ENCODE peak calls at places on chromosomes 11 and 22, in seven cellular contexts. C is mammary epithelial cell, B is PC-9, M is mesendoderm, N is MG63, V is fibroblast of lung, O is SJSA1. J is an unnamed sample.

GRCh38 chr11:64304316-64305072 is 830 bp upstream of the ESRRA start:
- DNase-seq in C (peak; percentile 81), B (peak; percentile 81), M (peak; percentile 96), N (peak; percentile 89), V (peak; percentile 90), O (peak; percentile 95), J (peak; percentile 95)

GRCh38 chr11:119481021-119481666 is 58.2 kb upstream of the THY1 start:
- DNase-seq in C (peak; percentile 78), B (peak; percentile 90), M (peak; percentile 84), N (peak; percentile 90), V (peak; percentile 95), O (peak; percentile 64), J (peak; percentile 97)

GRCh38 chr22:42895087-42895486 is 38.0 kb upstream of the ARFGAP3 start:
- DNase-seq in C (no peak), B (no peak), M (no peak), N (no peak), V (no peak), O (no peak), J (no peak)

GRCh38 chr11:118883368-118884071 is at the start of gene CXCR5:
- DNase-seq in C (no peak), B (no peak), M (peak; percentile 80), N (no peak), V (no peak), O (no peak), J (peak; percentile 52)

GRCh38 chr11:67265633-67266423 is 445 bp upstream of the GRK2 start:
- DNase-seq in C (peak; percentile 46), B (no peak), M (peak; percentile 60), N (peak; percentile 70), V (peak; percentile 52), O (peak; percentile 78), J (peak; percentile 98)

GRCh38 chr22:26479792-26480610 is 3.6 kb downstream of the HPS4 start:
- DNase-seq in C (no peak), B (no peak), M (no peak), N (no peak), V (no peak), O (no peak), J (no peak)

GRCh38 chr22:24500251-24500820 is 5.2 kb downstream of the UPB1 start:
- DNase-seq in C (no peak), B (no peak), M (no peak), N (no peak), V (no peak), O (no peak), J (peak; percentile 61)

GRCh38 chr11:88538088-88538487 is 200.6 kb upstream of the CTSC start:
- DNase-seq in C (peak; percentile 76), B (peak; percentile 89), M (no peak), N (no peak), V (peak; percentile 42), O (no peak), J (no peak)

GRCh38 chr11:61733120-61733978 is 19.1 kb upstream of the MYRF start:
- DNase-seq in C (peak; percentile 70), B (peak; percentile 71), M (peak; percentile 78), N (peak; percentile 74), V (peak; percentile 84), O (peak; percentile 69), J (peak; percentile 98)

GRCh38 chr11:96863520-96863919 is 473.7 kb downstream of the JRKL start:
- DNase-seq in C (no peak), B (no peak), M (no peak), N (peak; percentile 68), V (no peak), O (no peak), J (no peak)

GRCh38 chr22:48940266-48940987 is 887.2 kb downstream of the BRD1 start:
- DNase-seq in C (no peak), B (no peak), M (no peak), N (no peak), V (no peak), O (no peak), J (peak; percentile 30)

GRCh38 chr11:75259711-75260110 is 19.1 kb downstream of the TPBGL start:
- DNase-seq in C (no peak), B (no peak), M (no peak), N (no peak), V (no peak), O (no peak), J (no peak)

GRCh38 chr22:41939981-41940852 is 6.7 kb downstream of the CENPM start:
- DNase-seq in C (no peak), B (peak; percentile 45), M (no peak), N (no peak), V (no peak), O (no peak), J (peak; percentile 66)

GRCh38 chr11:75946531-75947530 is 131.8 kb downstream of the UVRAG start:
- DNase-seq in C (peak; percentile 28), B (peak; percentile 56), M (peak; percentile 11), N (no peak), V (peak; percentile 81), O (no peak), J (no peak)

GRCh38 chr22:32622004-32622761 is 147.6 kb downstream of the FBXO7 start:
- DNase-seq in C (no peak), B (no peak), M (peak; percentile 91), N (no peak), V (peak; percentile 99), O (peak; percentile 82), J (peak; percentile 78)

GRCh38 chr11:77322926-77323590 is 21.6 kb upstream of the GDPD4 start:
- DNase-seq in C (no peak), B (no peak), M (no peak), N (no peak), V (no peak), O (no peak), J (no peak)

GRCh38 chr22:38863531-38864131 is 8.4 kb downstream of the CBX6 start:
- DNase-seq in C (no peak), B (no peak), M (no peak), N (no peak), V (no peak), O (no peak), J (peak; percentile 53)

GRCh38 chr22:37206118-37206840 is 6.0 kb downstream of the SSTR3 start:
- DNase-seq in C (no peak), B (no peak), M (no peak), N (no peak), V (no peak), O (no peak), J (no peak)

GRCh38 chr11:128587415-128587814 is at the start of gene ETS1:
- DNase-seq in C (peak; percentile 36), B (no peak), M (peak; percentile 81), N (peak; percentile 42), V (peak; percentile 27), O (no peak), J (no peak)

GRCh38 chr11:86041975-86042378 is 26.9 kb downstream of the PICALM start:
- DNase-seq in C (peak; percentile 76), B (peak; percentile 79), M (peak; percentile 93), N (peak; percentile 63), V (peak; percentile 93), O (peak; percentile 83), J (peak; percentile 66)

GRCh38 chr11:128407962-128408361 is 179.4 kb downstream of the ETS1 start:
- DNase-seq in C (peak; percentile 65), B (peak; percentile 91), M (peak; percentile 41), N (peak; percentile 41), V (peak; percentile 87), O (peak; percentile 39), J (no peak)

GRCh38 chr11:96168623-96169022 is 174.4 kb downstream of the MAML2 start:
- DNase-seq in C (peak; percentile 83), B (peak; percentile 95), M (peak; percentile 29), N (peak; percentile 68), V (peak; percentile 97), O (peak; percentile 44), J (no peak)

GRCh38 chr11:72456651-72457050 is 22.3 kb upstream of the CLPB start:
- DNase-seq in C (no peak), B (no peak), M (no peak), N (no peak), V (no peak), O (no peak), J (no peak)
- H3K4me3 ChIP-seq in C (no peak overlapping the region), B (no peak overlapping the region), M (no peak overlapping the region), N (no peak overlapping the region), V (no peak overlapping the region), O (no peak overlapping the region), J (no peak overlapping the region)

GRCh38 chr11:69639843-69640242 is 1.1 kb upstream of the CCND1 start:
- DNase-seq in C (no peak), B (no peak), M (no peak), N (no peak), V (no peak), O (no peak), J (no peak)

GRCh38 chr11:69637601-69637955 is 3.4 kb upstream of the CCND1 start:
- DNase-seq in C (no peak), B (peak; percentile 33), M (no peak), N (no peak), V (no peak), O (no peak), J (peak; percentile 85)

GRCh38 chr11:69640260-69640994 is 529 bp upstream of the CCND1 start:
- DNase-seq in C (peak; percentile 52), B (peak; percentile 45), M (no peak), N (no peak), V (peak; percentile 39), O (peak; percentile 87), J (peak; percentile 54)

GRCh38 chr11:69637956-69638871 is 2.7 kb upstream of the CCND1 start:
- DNase-seq in C (peak; percentile 54), B (peak; percentile 87), M (peak; percentile 89), N (peak; percentile 60), V (peak; percentile 82), O (peak; percentile 98), J (peak; percentile 91)

GRCh38 chr11:69638941-69639681 is 1.8 kb upstream of the CCND1 start:
- DNase-seq in C (peak; percentile 95), B (peak; percentile 95), M (peak; percentile 99), N (peak; percentile 98), V (peak; percentile 97), O (peak; percentile 100), J (peak; percentile 97)
- H3K27me3 ChIP-seq in C (no peaks in the 10 kb centered on the region), B (no peaks in the 10 kb centered on the region), M (no peaks in the 10 kb centered on the region), N (no peaks in the 10 kb centered on the region), V (no peaks in the 10 kb centered on the region), O (no peaks in the 10 kb centered on the region), J (peaks cover 26% of the 10 kb centered on the region)

DNA sequence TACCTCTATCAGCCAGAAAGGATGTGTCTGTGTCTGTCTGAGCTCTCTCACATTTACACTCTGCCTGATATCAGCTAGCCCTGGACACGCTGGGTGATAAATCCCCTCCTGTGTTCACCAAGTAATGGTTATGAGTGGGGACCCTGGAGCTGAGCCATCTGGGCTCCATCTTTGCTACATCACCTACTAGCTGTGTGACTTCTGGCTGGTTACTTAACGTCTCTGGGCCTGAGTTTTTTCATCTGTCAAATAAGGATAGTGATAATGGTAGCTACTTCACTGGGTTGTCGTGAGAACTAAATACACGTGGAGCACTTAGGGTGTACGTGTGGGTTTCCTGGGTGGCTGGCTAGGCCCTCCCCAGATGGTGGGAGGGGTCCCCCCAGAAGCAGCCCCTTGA is 22.9 kb downstream of the UQCR10 start:
- DNase-seq in C (no peak), B (no peak), M (no peak), N (no peak), V (no peak), O (no peak), J (no peak)
- H3K36me3 ChIP-seq in C (peaks cover 13% of the 10 kb centered on the region), B (peaks cover 21% of the 10 kb centered on the region), M (peaks cover 10% of the 10 kb centered on the region), N (peaks cover 19% of the 10 kb centered on the region), V (peaks cover 26% of the 10 kb centered on the region), O (peaks cover 77% of the 10 kb centered on the region), J (peaks cover 17% of the 10 kb centered on the region)

DNA sequence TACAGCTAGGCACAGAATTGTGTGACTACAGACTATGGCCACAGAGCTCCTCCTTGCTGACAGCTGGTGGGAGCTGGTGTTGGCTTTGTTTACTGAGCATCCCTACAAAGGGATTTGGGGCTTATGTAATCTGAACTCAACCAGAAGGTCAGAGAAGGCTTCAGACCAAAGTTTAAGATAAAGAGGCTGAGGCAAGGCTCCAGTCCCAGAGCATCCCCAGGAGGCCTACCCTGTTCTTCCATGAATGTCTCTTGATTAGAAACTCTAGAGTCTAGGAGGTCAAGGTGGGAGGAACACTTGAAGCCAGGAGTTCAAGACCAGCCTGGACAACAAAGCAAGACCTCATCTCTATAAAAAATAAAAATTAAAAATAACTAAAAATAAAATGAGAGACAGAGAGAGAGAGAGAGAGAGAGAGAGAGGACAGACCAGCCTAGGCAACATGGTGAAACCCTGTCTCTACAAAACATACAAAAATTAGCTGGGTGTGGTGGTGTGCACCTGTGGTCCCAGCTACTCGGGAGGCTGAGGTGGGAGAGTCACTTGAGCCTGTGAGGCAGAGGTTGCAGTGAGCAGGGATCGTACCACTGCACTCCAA is 125.5 kb upstream of the SERPIND1 start:
- DNase-seq in C (no peak), B (no peak), M (peak; percentile 21), N (no peak), V (no peak), O (no peak), J (no peak)
- H3K4me3 ChIP-seq in C (no peak overlapping the region), B (no peak overlapping the region), M (no peak overlapping the region), N (no peak overlapping the region), V (no peak overlapping the region), O (no peak overlapping the region), J (no peak overlapping the region)